ENCODE peak calls at places on chromosomes 4 and X, in four cellular contexts. U is mammary epithelial cell, L is lower lobe of right lung, T is uterus. V is an unnamed sample.

GRCh38 chr4:94277539-94277938 is 65.1 kb downstream of the HPGDS start:
- DNase-seq in U (no peak), T (no peak), L (no peak), V (no peak)

GRCh38 chr4:40305329-40306193 is 29.6 kb upstream of the CHRNA9 start:
- DNase-seq in U (no peak), T (no peak), L (no peak), V (no peak)

GRCh38 chrX:39941332-39941920 is 156.3 kb downstream of the BCOR start:
- DNase-seq in T (no peak), L (no peak), U (no peak), V (peak)

GRCh38 chrX:72027024-72027913 is 104.4 kb downstream of the RTL5 start:
- DNase-seq in L (no peak), U (no peak), T (no peak), V (no peak)

GRCh38 chr4:36979494-36979893 is 265.0 kb upstream of the NWD2 start:
- DNase-seq in T (no peak), L (no peak), U (no peak), V (no peak)

GRCh38 chr4:57044279-57044678 is 65.6 kb downstream of the POLR2B start:
- DNase-seq in U (no peak), T (no peak), L (no peak), V (no peak)

GRCh38 chr4:33715996-33716395 is 2528.3 kb downstream of the ARAP2 start:
- DNase-seq in U (peak), T (no peak), L (no peak), V (peak)

GRCh38 chr4:113899260-113900177 is 79.9 kb downstream of the ARSJ start:
- DNase-seq in T (no peak), U (peak), L (no peak), V (no peak)

GRCh38 chrX:134206221-134206620 is 30.8 kb upstream of the CCDC160 start:
- DNase-seq in L (no peak), U (no peak), T (no peak), V (no peak)

GRCh38 chr4:10180603-10180926 is 64.0 kb upstream of the WDR1 start:
- DNase-seq in T (no peak), U (no peak), L (no peak), V (no peak)

GRCh38 chr4:94595013-94595412 is 143.3 kb downstream of the PDLIM5 start:
- DNase-seq in U (no peak), T (no peak), L (no peak), V (no peak)

GRCh38 chr4:124931050-124931449 is 218.5 kb upstream of the ANKRD50 start:
- DNase-seq in U (no peak), L (no peak), T (no peak), V (peak)

GRCh38 chr4:11720292-11720691 is 291.6 kb upstream of the HS3ST1 start:
- DNase-seq in T (no peak), L (no peak), U (peak), V (no peak)

GRCh38 chr4:176209535-176209934 is 14.2 kb upstream of the SPATA4 start:
- DNase-seq in L (no peak), U (no peak), T (no peak), V (no peak)

GRCh38 chr4:33107813-33108212 is 2387.6 kb downstream of the PCDH7 start:
- DNase-seq in T (no peak), U (no peak), L (no peak), V (no peak)

GRCh38 chr4:61210186-61210939 is 10.2 kb downstream of the ADGRL3 start:
- DNase-seq in L (no peak), T (no peak), U (no peak), V (peak)

DNA sequence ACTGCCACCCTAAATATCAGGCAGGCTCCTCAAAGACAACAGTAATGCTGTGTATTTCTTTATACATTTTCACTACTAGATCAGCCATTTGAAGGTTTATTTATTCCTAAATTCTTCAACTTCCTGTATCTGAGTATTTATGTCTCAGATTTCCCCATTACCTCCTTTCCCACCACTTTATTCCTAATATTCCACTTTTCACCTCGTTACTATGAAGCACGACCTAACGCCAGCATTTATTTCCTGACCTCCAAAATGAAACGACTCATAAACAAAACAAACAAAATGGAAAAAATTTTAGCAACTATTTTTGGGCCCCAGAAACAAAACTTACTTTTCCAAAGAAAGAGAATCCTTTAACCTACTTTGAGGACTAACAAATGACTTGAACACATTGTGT is 69.6 kb downstream of the MAML3 start:
- DNase-seq in L (no peak), T (no peak), U (no peak), V (no peak)
- H3K4me3 ChIP-seq in L (no peak), T (no peak), U (no peak), V (no peak)

GRCh38 chrX:2583194-2584162 is 82.7 kb upstream of the DHRSX start:
- DNase-seq in U (no peak), T (no peak), L (no peak), V (no peak)
- H3K4me3 ChIP-seq in U (no peak), T (no peak), L (no peak), V (no peak)

DNA sequence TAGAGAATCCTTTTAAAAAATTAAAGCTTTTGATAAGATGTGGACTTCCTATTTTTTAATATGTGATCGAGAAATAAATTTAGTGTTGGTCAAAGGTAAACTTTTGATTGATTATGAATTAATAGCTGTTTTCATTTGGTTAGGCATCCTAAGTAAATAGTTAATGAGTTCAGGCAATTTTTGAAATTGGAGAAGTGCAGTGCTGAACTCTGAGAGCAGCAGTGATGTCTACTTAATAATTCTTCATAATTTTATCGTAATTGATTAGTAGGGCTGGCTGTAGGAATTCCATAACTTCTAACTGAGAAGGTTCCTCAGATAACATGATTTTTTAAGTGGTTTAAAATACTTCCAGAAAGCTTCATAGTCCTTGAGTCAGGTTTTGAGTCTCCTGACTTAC is 1.5 kb downstream of the MND1 start:
- DNase-seq in L (no peak), T (no peak), U (no peak), V (no peak)
- H3K4me3 ChIP-seq in L (no peak), T (no peak), U (no peak), V (peak)

DNA sequence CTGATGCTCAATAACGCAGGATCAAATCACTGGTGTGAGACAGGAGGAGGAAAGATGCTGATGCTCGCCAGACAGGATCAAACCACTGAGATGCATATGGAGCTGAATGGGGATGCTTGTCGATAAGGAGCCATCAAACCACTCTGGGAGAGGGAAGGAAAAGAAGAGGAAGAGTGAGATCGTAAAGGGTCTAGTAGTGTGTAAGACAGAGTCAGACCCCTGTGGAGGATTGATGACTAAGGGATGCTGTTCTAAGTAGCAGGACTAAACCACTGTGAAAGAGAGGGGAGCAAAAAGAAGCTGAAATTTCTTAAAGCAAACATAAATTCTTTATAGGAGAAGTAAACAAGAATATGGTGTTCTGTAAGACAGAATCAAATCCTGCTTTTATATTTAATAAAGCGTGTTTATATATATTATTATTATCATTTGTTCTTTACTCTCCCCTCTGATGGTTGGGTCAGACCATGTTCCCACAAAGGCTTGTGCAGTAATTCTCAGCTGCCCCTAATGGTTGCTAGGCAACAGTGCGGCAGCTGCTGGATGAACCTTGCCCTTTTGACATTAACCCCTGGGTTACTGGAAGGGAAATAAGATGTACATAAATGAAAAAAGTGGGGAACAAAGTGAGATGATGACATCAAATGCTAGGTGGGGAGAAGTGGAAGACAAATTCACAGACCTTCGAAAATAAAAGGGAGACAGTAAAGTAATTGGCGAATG is 432.4 kb upstream of the FGF16 start:
- DNase-seq in T (no peak), L (no peak), U (no peak), V (peak)
- H3K4me3 ChIP-seq in T (no peak), L (no peak), U (no peak), V (no peak)

GRCh38 chr4:15702941-15703403 is at the start of gene BST1:
- DNase-seq in T (peak), U (peak), L (peak), V (no peak)
- H3K4me3 ChIP-seq in T (peak), U (peak), L (peak), V (peak)

GRCh38 chr4:185774076-185774731 is 37.8 kb downstream of the SORBS2 start:
- DNase-seq in L (no peak), T (no peak), U (no peak), V (no peak)

GRCh38 chr4:185772391-185773093 is 39.5 kb downstream of the SORBS2 start:
- DNase-seq in L (no peak), U (no peak), T (no peak), V (no peak)

GRCh38 chr4:185775792-185776555 is 36.0 kb downstream of the SORBS2 start:
- DNase-seq in L (no peak), T (no peak), U (no peak), V (no peak)

GRCh38 chr4:185773419-185773818 is 38.6 kb downstream of the SORBS2 start:
- DNase-seq in T (peak), L (peak), U (no peak), V (no peak)

DNA sequence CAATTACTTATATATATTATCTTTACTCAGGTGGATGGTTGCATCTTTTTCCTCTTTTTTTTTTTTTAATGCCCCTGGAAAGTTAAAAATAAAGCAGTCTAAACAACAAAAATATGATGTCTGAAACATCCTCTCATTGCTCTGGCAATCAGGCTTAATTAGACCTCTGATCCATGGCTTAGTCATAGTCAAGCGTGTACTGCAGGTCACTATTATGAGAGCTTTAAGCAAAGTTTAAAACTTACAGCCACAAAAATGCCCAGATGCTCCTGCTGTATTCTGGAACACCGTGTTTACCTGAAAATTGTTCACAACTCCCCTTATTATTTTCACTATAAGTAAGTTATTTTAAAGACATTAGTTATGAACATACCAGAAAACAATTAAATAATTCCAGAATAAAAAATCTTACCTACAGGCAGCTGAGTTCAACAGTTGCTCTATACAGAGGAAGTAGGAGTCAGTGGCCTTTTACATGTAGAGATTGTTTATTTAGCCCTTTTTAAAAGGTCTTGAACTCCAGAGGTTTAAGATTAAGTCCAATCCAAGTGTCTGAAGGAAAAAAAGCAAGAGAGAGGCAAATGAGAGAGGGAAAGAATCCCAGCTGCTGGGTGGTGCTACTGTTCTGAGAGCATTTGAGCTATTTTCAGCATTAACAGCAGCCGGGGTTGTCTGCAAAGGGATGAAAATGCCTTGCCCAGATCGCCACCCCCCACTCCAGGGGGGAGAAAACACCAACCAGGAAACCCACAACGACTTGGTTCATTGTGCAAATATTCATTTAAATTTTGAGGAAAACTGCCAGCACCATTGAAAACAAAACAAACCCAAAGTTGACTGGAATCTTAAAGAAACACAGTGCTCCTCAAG is 36.9 kb downstream of the SORBS2 start:
- DNase-seq in T (no peak), U (no peak), L (peak), V (peak)
- H3K4me3 ChIP-seq in T (no peak), U (no peak), L (peak), V (peak)